ENCODE peak calls at places on chromosomes 4 and X, in ten cellular contexts. I, Q, S, J, D, A, V, G, N and K are unnamed samples.

GRCh38 chrX:14529288-14529989 is at the start of gene GLRA2:
- DNase-seq in I (peak; percentile 19), Q (peak; percentile 5), S (no peak), J (peak; percentile 5), D (peak; percentile 31), A (no peak), V (peak; percentile 27), G (peak; percentile 4), N (peak; percentile 49), K (no peak)

GRCh38 chr4:141193516-141193915 is 27.2 kb upstream of the ZNF330 start:
- DNase-seq in I (no peak), Q (no peak), S (no peak), J (no peak), D (no peak), A (no peak), V (no peak), G (no peak), N (no peak), K (no peak)

GRCh38 chr4:54746228-54746627 is 88.5 kb downstream of the KIT start:
- DNase-seq in I (no peak), Q (peak; percentile 17), S (no peak), J (peak; percentile 80), D (no peak), A (no peak), V (peak; percentile 85), G (no peak), N (no peak), K (peak; percentile 57)

GRCh38 chr4:123232439-123232838 is 164.2 kb upstream of the SPRY1 start:
- DNase-seq in I (no peak), Q (peak; percentile 52), S (no peak), J (peak; percentile 50), D (no peak), A (no peak), V (peak; percentile 40), G (no peak), N (no peak), K (peak; percentile 31)

GRCh38 chrX:105190252-105190853 is 30.1 kb downstream of the TEX13A start:
- DNase-seq in I (no peak), Q (no peak), S (peak; percentile 22), J (peak; percentile 4), D (no peak), A (no peak), V (peak; percentile 30), G (peak; percentile 7), N (peak; percentile 30), K (no peak)

GRCh38 chr4:2788532-2789103 is 4.3 kb upstream of the SH3BP2 start:
- DNase-seq in I (peak; percentile 49), Q (no peak), S (no peak), J (peak; percentile 56), D (no peak), A (peak; percentile 47), V (peak; percentile 80), G (no peak), N (no peak), K (peak; percentile 76)

GRCh38 chr4:88630756-88631155 is 38.5 kb downstream of the HERC3 start:
- DNase-seq in I (no peak), Q (peak; percentile 78), S (no peak), J (peak; percentile 76), D (no peak), A (no peak), V (no peak), G (no peak), N (no peak), K (no peak)

GRCh38 chr4:170827562-170828260 is 738.0 kb upstream of the AADAT start:
- DNase-seq in I (no peak), Q (no peak), S (no peak), J (no peak), D (no peak), A (no peak), V (no peak), G (no peak), N (no peak), K (no peak)

GRCh38 chr4:159765402-159765801 is 662.5 kb downstream of the RAPGEF2 start:
- DNase-seq in I (no peak), Q (peak; percentile 74), S (no peak), J (no peak), D (no peak), A (no peak), V (no peak), G (no peak), N (no peak), K (no peak)

GRCh38 chrX:107542500-107542899 is 85.8 kb upstream of the PRPS1 start:
- DNase-seq in I (no peak), Q (peak; percentile 51), S (no peak), J (peak; percentile 21), D (no peak), A (peak; percentile 6), V (peak; percentile 4), G (no peak), N (peak; percentile 2), K (no peak)

GRCh38 chr4:153773236-153773690 is 13.4 kb upstream of the RNF175 start:
- DNase-seq in I (no peak), Q (no peak), S (no peak), J (peak; percentile 10), D (no peak), A (no peak), V (peak; percentile 46), G (no peak), N (no peak), K (no peak)

GRCh38 chr4:42768125-42768748 is 111.3 kb upstream of the ATP8A1 start:
- DNase-seq in I (no peak), Q (no peak), S (peak; percentile 20), J (no peak), D (no peak), A (no peak), V (no peak), G (no peak), N (no peak), K (no peak)

GRCh38 chrX:152735860-152736511 is 2.4 kb downstream of the MAGEA12 start:
- DNase-seq in I (no peak), Q (no peak), S (no peak), J (no peak), D (no peak), A (no peak), V (no peak), G (no peak), N (no peak), K (no peak)

GRCh38 chrX:11791090-11791489 is 33.1 kb downstream of the MSL3 start:
- DNase-seq in I (no peak), Q (no peak), S (no peak), J (no peak), D (no peak), A (peak; percentile 7), V (no peak), G (no peak), N (no peak), K (no peak)

DNA sequence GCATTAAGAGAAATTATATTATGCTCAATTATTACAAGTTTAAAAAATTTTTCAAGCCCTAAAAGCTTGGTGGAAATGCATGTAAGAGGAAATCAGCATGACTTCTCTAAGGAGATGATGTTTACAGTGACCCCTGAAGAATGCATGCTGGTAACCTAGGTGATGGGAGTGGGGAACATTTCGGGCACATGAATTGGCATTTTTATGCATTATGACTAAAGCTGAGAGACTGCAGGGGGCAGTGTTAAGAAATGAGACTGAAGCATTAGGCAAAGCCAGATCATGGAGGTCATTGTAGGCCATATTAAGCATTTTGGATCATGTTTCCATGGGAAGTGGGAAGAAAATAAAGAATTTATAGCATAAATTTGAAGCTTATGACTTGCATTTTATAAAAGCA is 421.3 kb downstream of the FAT4 start:
- DNase-seq in I (no peak), Q (peak; percentile 54), S (no peak), J (peak; percentile 53), D (no peak), A (no peak), V (peak; percentile 3), G (no peak), N (no peak), K (no peak)
- TF ChIP-seq CTCF in I (no peak), Q (peak; percentile 26), S (no peak), J (peak; percentile 31), D (no peak), A (peak; percentile 54), V (no peak), G (no peak), N (no peak), K (no peak)

GRCh38 chrX:96440941-96441340 is 243.7 kb upstream of the DIAPH2 start:
- DNase-seq in I (peak; percentile 42), Q (no peak), S (no peak), J (no peak), D (no peak), A (no peak), V (no peak), G (no peak), N (no peak), K (no peak)
- TF ChIP-seq CTCF in I (no peak), Q (no peak), S (no peak), J (no peak), D (no peak), A (no peak), V (no peak), G (no peak), N (no peak), K (no peak)

GRCh38 chrX:97294016-97294415 is 410.3 kb downstream of the RPA4 start:
- DNase-seq in I (no peak), Q (no peak), S (no peak), J (no peak), D (no peak), A (no peak), V (peak; percentile 1), G (no peak), N (no peak), K (no peak)
- TF ChIP-seq CTCF in I (no peak), Q (no peak), S (no peak), J (no peak), D (no peak), A (no peak), V (no peak), G (no peak), N (no peak), K (no peak)

GRCh38 chrX:51144828-51145442 is 187.7 kb upstream of the NUDT10 start:
- DNase-seq in I (no peak), Q (peak; percentile 14), S (peak; percentile 38), J (peak; percentile 15), D (peak; percentile 21), A (peak; percentile 44), V (peak; percentile 51), G (peak; percentile 14), N (peak; percentile 33), K (no peak)

DNA sequence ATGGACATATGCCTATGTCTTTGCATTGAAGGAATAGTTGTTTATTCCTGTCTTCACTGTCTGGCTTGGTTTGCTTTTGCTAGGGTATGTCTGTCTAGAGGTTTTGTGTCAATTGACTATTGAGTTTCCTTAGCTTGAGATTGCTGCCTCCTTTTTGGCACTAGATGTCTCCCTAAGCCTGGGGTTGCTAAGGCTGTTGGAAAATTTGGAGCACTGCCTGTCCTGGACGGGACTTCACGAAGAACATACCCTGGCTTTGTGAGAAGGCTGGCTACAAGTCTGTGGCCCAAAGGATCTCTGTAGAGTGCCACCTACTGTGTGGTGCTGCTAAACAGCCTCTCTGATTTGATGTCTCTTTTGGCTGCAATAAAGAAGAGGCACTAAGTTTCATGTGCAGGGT is 183.8 kb upstream of the NUDT10 start:
- DNase-seq in I (no peak), Q (peak; percentile 2), S (no peak), J (no peak), D (no peak), A (no peak), V (peak; percentile 2), G (no peak), N (no peak), K (no peak)
- TF ChIP-seq CTCF in I (no peak), Q (no peak), S (no peak), J (no peak), D (peak; percentile 38), A (no peak), V (no peak), G (no peak), N (peak; percentile 59), K (no peak)

GRCh38 chrX:136953867-136954787 is 73.6 kb upstream of the RBMX start:
- DNase-seq in I (peak; percentile 52), Q (peak; percentile 62), S (peak; percentile 58), J (peak; percentile 67), D (no peak), A (peak; percentile 75), V (peak; percentile 79), G (peak; percentile 43), N (peak; percentile 51), K (peak; percentile 80)
- TF ChIP-seq CTCF in I (no peak), Q (peak; percentile 69), S (peak; percentile 58), J (peak; percentile 67), D (peak; percentile 58), A (peak; percentile 72), V (peak; percentile 66), G (peak; percentile 66), N (peak; percentile 69), K (peak; percentile 40)